ENCODE peak calls at places on chromosomes 3 and 15, in four cellular contexts. N, S, Z and Y are unnamed samples.

GRCh38 chr3:187737401-187738088 is 7.7 kb downstream of the BCL6 start:
- DNase-seq in N (peak; percentile 88), S (peak; percentile 80), Z (peak; percentile 79), Y (peak; percentile 86)

GRCh38 chr3:163315786-163316185 is 1762.5 kb downstream of the SI start:
- DNase-seq in N (no peak), S (no peak), Z (no peak), Y (no peak)

GRCh38 chr3:125186261-125186770 is 26.2 kb downstream of the SLC12A8 start:
- DNase-seq in N (no peak), S (no peak), Z (no peak), Y (no peak)

GRCh38 chr3:52070724-52071621 is 14.6 kb upstream of the DUSP7 start:
- DNase-seq in N (peak; percentile 70), S (no peak), Z (no peak), Y (no peak)

GRCh38 chr15:59180946-59181345 is 25.7 kb upstream of the LDHAL6B start:
- DNase-seq in N (no peak), S (no peak), Z (no peak), Y (no peak)

GRCh38 chr3:47974974-47975470 is 41.2 kb downstream of the MAP4 start:
- DNase-seq in N (no peak), S (no peak), Z (no peak), Y (no peak)

GRCh38 chr15:72315706-72316370 is 4.1 kb downstream of the CELF6 start:
- DNase-seq in N (no peak), S (no peak), Z (no peak), Y (no peak)

GRCh38 chr3:22308866-22309265 is 557.9 kb upstream of the ZNF385D start:
- DNase-seq in N (no peak), S (no peak), Z (no peak), Y (no peak)

GRCh38 chr15:77702211-77702957 is 69.7 kb upstream of the LINGO1 start:
- DNase-seq in N (no peak), S (no peak), Z (no peak), Y (peak; percentile 25)

GRCh38 chr3:138440137-138440536 is 5.7 kb downstream of the ESYT3 start:
- DNase-seq in N (peak; percentile 90), S (no peak), Z (no peak), Y (no peak)

GRCh38 chr15:85167568-85167967 is 185.9 kb downstream of the PDE8A start:
- DNase-seq in N (no peak), S (no peak), Z (no peak), Y (no peak)

GRCh38 chr15:93413745-93414144 is 324.7 kb upstream of the RGMA start:
- DNase-seq in N (no peak), S (no peak), Z (no peak), Y (no peak)

GRCh38 chr3:151395806-151396205 is 11.3 kb upstream of the P2RY12 start:
- DNase-seq in N (no peak), S (no peak), Z (no peak), Y (no peak)

GRCh38 chr15:61227269-61228024 is 1.7 kb downstream of the RORA start:
- DNase-seq in N (no peak), S (no peak), Z (peak; percentile 35), Y (peak; percentile 40)

GRCh38 chr3:150105886-150106612 is 135.4 kb upstream of the PFN2 start:
- DNase-seq in N (no peak), S (no peak), Z (no peak), Y (no peak)

GRCh38 chr3:185558395-185558794 is 6.0 kb upstream of the LIPH start:
- DNase-seq in N (peak; percentile 79), S (peak; percentile 87), Z (no peak), Y (no peak)

GRCh38 chr3:176994393-176994792 is 202.9 kb downstream of the TBL1XR1 start:
- DNase-seq in N (no peak), S (no peak), Z (no peak), Y (no peak)

GRCh38 chr15:52350423-52350822 is 54.8 kb upstream of the MYO5C start:
- DNase-seq in N (no peak), S (no peak), Z (no peak), Y (no peak)

GRCh38 chr15:25886498-25887140 is 23.5 kb upstream of the ATP10A start:
- DNase-seq in N (peak; percentile 87), S (no peak), Z (no peak), Y (no peak)

GRCh38 chr3:48879994-48880377 is 18.7 kb downstream of the SLC25A20 start:
- DNase-seq in N (no peak), S (no peak), Z (no peak), Y (no peak)

GRCh38 chr3:50154840-50155490 is at the start of gene SEMA3F:
- DNase-seq in N (peak; percentile 80), S (peak; percentile 83), Z (peak; percentile 49), Y (peak; percentile 71)

GRCh38 chr3:111963424-111963823 is 15.4 kb upstream of the ABHD10 start:
- DNase-seq in N (no peak), S (no peak), Z (no peak), Y (no peak)

GRCh38 chr3:113660901-113661300 is 35.5 kb downstream of the USF3 start:
- DNase-seq in N (no peak), S (no peak), Z (no peak), Y (no peak)

GRCh38 chr3:157129782-157130137 is 30.2 kb downstream of the CCNL1 start:
- DNase-seq in N (no peak), S (peak; percentile 53), Z (no peak), Y (no peak)

GRCh38 chr3:194604126-194604525 is 29.1 kb downstream of the TMEM44 start:
- DNase-seq in N (no peak), S (no peak), Z (no peak), Y (no peak)

GRCh38 chr3:194606941-194607340 is 26.3 kb downstream of the TMEM44 start:
- DNase-seq in N (no peak), S (no peak), Z (no peak), Y (no peak)

GRCh38 chr3:194606163-194606562 is 27.1 kb downstream of the TMEM44 start:
- DNase-seq in N (no peak), S (no peak), Z (no peak), Y (no peak)

GRCh38 chr3:194602580-194603300 is 30.5 kb downstream of the TMEM44 start:
- DNase-seq in N (no peak), S (no peak), Z (no peak), Y (no peak)

GRCh38 chr3:194604837-194605236 is 28.4 kb downstream of the TMEM44 start:
- DNase-seq in N (no peak), S (no peak), Z (no peak), Y (no peak)
- TF ChIP-seq CTCF in N (peak; percentile 25), S (no peak), Z (no peak), Y (no peak)

DNA sequence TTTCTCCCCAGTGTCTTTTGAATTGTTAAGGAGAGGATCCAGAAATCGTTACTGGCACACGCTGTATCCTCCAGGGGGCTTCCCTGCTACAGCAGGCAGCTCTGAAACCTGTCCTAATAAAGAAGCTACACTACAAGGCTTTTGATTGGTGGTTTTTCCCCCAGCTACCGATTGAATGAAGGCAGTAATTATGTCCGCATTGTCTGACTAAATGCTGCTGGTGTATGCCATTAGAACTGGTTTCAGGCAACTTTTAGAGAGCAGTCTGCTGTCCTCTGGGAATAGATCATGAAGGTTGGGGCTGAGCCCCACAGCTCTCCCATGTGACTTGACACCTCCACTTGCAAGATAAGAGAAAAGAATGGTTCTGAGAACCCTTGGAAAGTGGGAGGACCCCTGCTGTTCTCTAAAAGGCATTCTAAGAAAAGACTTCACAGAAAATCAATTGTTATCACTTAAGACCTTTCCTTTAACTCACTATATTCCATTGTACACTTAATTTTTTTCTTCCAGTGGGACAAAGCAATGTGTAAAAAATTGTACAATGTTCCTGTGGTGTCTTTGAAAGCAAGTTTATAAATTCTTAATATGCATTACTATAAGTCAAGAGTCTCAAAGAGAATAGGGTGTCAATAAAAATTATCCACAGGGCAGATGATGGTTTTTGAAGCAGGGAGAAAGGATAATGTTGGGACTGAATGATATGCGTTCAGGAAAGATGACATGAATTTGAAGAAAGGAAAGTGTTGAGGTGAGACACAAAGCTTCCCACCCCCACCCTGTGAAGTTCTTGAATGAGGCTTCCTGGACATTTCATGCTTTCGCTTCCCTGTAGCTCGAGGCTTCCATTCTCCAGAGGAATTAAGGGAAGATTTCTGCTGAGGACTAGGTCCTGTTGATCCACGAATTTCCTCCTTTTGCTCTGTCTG is 53.0 kb upstream of the DAZL start:
- DNase-seq in N (no peak), S (no peak), Z (no peak), Y (no peak)
- H3K4me3 ChIP-seq in N (no peak overlapping the region), S (no peak overlapping the region), Z (no peak overlapping the region), Y (no peak overlapping the region)

DNA sequence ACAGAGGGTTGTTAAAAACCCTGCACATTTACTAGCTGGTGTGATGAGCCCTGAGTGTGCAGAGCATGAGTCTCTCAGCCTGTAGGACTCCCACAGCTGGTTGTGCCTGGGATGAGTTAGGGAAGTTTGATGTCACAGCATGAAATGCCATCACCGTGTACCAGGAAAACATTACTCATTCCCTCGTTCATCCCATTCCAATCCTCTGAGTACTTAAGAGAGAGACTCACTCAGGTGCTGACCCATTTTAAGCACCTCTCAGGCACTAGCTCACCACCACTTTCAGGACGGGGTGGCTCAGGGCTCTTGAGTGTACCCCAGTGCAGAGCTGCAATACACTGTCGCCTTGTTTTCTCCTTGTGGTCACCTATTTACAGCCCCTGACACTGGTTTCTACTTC is 18.7 kb downstream of the MGLL start:
- DNase-seq in N (no peak), S (no peak), Z (no peak), Y (no peak)
- H3K27me3 ChIP-seq in N (no peaks in the 10 kb centered on the region), S (no peaks in the 10 kb centered on the region), Z (no peaks in the 10 kb centered on the region), Y (no peaks in the 10 kb centered on the region)

DNA sequence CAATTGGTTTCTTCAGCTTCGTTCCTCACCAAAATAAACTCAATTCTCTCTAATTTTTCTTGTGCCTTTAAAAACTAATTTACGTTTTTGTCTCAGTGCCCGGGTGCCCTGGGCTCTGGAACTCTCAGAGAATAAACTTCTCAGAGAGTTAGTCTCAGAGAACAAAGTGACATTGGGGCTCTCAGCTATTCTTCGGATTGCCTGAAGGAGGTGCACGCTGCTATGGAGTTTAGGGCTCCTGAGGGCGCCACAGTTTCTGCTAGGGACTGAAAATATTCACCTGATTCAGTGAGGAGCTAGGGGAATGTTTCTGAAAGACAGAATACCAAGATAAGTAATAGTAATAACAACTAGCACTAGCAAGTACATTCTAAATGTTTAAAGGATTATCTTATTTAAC is 22.7 kb downstream of the ZIC4 start:
- DNase-seq in N (no peak), S (no peak), Z (no peak), Y (no peak)
- TF ChIP-seq CTCF in N (no peak), S (no peak), Z (no peak), Y (no peak)

GRCh38 chr3:11306815-11307589 is 34.8 kb downstream of the ATG7 start:
- DNase-seq in N (no peak), S (no peak), Z (peak; percentile 33), Y (no peak)
- H3K4me3 ChIP-seq in N (no peak overlapping the region), S (no peak overlapping the region), Z (no peak overlapping the region), Y (no peak overlapping the region)

GRCh38 chr15:36880913-36881290 is 219.4 kb downstream of the MEIS2 start:
- DNase-seq in N (no peak), S (no peak), Z (no peak), Y (no peak)
- H3K27me3 ChIP-seq in N (peaks cover 83% of the 10 kb centered on the region), S (peaks cover 86% of the 10 kb centered on the region), Z (no peaks in the 10 kb centered on the region), Y (peaks cover 25% of the 10 kb centered on the region)

DNA sequence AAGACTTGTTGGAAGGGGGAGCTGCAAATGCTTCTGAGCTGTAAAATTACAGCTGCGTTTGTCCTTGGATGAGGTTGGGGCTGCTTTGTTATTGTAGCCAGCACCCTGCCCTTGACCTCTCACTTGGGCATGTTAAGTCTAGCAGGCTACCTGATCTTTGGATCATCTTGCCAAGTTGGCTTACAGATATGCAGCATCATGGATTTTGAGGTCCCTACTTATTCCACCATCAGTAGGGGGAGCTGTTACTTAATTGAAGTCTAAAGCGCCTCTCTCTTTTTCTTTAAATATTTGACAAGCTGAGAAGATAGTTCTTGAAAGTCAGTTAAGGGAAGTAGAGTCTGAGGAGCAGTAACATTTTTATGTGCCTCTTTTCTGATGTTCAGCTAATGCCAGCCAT is 793.0 kb downstream of the MCTP2 start:
- DNase-seq in N (no peak), S (no peak), Z (peak; percentile 25), Y (no peak)
- TF ChIP-seq CTCF in N (peak; percentile 29), S (no peak), Z (no peak), Y (no peak)

GRCh38 chr3:117201906-117202305 is 492.3 kb downstream of the TUSC7 start:
- DNase-seq in N (no peak), S (no peak), Z (no peak), Y (no peak)
- H3K4me3 ChIP-seq in N (no peak overlapping the region), S (no peak overlapping the region), Z (no peak overlapping the region), Y (no peak overlapping the region)